ENCODE peak calls at places on chromosomes 3 and 15, in four cellular contexts. F is Peyer's patch, K is left ventricle myocardium inferior, G is Karpas-422. W is an unnamed sample. For H3K36me3, the result is how much of the 10 kb centered on the place peaks cover.

GRCh38 chr3:112116777-112117186 is 16.3 kb downstream of the GCSAM start:
- DNase-seq in F (no peak), K (peak), G (no peak), W (no peak)

GRCh38 chr3:115581347-115582135 is 41.8 kb upstream of the GAP43 start:
- DNase-seq in F (no peak), K (no peak), G (no peak), W (no peak)

GRCh38 chr3:152271465-152272035 is 2.8 kb downstream of the MBNL1 start:
- DNase-seq in F (no peak), K (no peak), G (peak), W (no peak)

GRCh38 chr3:184636774-184637316 is 75.0 kb downstream of the MAGEF1 start:
- DNase-seq in F (no peak), K (no peak), G (no peak), W (no peak)

GRCh38 chr3:72461787-72462186 is 386.5 kb downstream of the SHQ1 start:
- DNase-seq in F (no peak), K (peak), G (no peak), W (no peak)

GRCh38 chr15:73881539-73882320 is 8.4 kb downstream of the TBC1D21 start:
- DNase-seq in F (no peak), K (no peak), G (no peak), W (peak)

GRCh38 chr3:136432685-136433084 is 182.5 kb downstream of the PCCB start:
- DNase-seq in F (no peak), K (no peak), G (no peak), W (no peak)

GRCh38 chr15:81054236-81054635 is 53.5 kb downstream of the TLNRD1 start:
- DNase-seq in F (no peak), K (no peak), G (no peak), W (no peak)

GRCh38 chr3:55180936-55181535 is 253.2 kb upstream of the LRTM1 start:
- DNase-seq in F (no peak), K (no peak), G (peak), W (no peak)

GRCh38 chr3:108806316-108806715 is 16.3 kb upstream of the TRAT1 start:
- DNase-seq in F (no peak), K (no peak), G (no peak), W (no peak)

GRCh38 chr15:57769266-57769665 is 62.8 kb downstream of the POLR2M start:
- DNase-seq in F (no peak), K (peak), G (no peak), W (peak)

GRCh38 chr3:165983284-165983683 is 146.1 kb upstream of the BCHE start:
- DNase-seq in F (no peak), K (no peak), G (no peak), W (no peak)

GRCh38 chr3:71201939-71202338 is 381.6 kb downstream of the FOXP1 start:
- DNase-seq in F (peak), K (peak), G (no peak), W (peak)

GRCh38 chr15:76108021-76108723 is 48.4 kb downstream of the TMEM266 start:
- DNase-seq in F (no peak), K (peak), G (no peak), W (peak)

GRCh38 chr3:181637056-181637798 is 74.5 kb upstream of the SOX2 start:
- DNase-seq in F (no peak), K (no peak), G (no peak), W (no peak)

GRCh38 chr3:52847726-52848125 is 12.9 kb upstream of the MUSTN1 start:
- DNase-seq in F (no peak), K (no peak), G (no peak), W (no peak)

GRCh38 chr3:52847241-52847640 is 12.4 kb upstream of the MUSTN1 start:
- DNase-seq in F (no peak), K (no peak), G (no peak), W (no peak)

GRCh38 chr3:52849656-52850055 is 14.8 kb upstream of the MUSTN1 start:
- DNase-seq in F (no peak), K (no peak), G (no peak), W (no peak)

GRCh38 chr3:52846427-52846983 is 11.7 kb upstream of the MUSTN1 start:
- DNase-seq in F (no peak), K (no peak), G (no peak), W (no peak)

DNA sequence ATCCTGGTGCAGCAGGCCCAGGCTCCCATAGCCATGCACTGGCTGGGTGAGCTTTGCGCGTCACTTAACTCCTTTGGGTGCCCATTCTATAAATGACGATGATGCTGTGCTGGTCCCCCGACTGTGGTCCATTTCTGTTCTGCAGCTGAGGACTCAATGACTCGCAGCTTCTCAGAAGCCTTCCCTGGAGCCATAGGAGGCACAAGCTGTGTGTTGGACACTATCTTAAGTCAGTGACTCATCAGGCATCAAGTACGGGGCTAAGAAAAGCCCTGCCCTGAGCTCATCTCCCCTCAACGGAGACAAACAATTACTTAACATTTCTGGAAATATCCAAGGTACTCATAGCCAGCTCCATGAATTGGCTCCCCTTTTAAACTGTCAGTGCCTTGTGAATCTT is 13.8 kb upstream of the MUSTN1 start:
- DNase-seq in F (no peak), K (no peak), G (no peak), W (no peak)
- H3K36me3 ChIP-seq in F (under half), K (half or more), G (under half), W (under half)

GRCh38 chr3:149037684-149038083 is 46.3 kb downstream of the GYG1 start:
- DNase-seq in F (no peak), K (no peak), G (peak), W (no peak)

GRCh38 chr3:149042766-149043386 is 43.5 kb downstream of the HLTF start:
- DNase-seq in F (no peak), K (no peak), G (no peak), W (no peak)

DNA sequence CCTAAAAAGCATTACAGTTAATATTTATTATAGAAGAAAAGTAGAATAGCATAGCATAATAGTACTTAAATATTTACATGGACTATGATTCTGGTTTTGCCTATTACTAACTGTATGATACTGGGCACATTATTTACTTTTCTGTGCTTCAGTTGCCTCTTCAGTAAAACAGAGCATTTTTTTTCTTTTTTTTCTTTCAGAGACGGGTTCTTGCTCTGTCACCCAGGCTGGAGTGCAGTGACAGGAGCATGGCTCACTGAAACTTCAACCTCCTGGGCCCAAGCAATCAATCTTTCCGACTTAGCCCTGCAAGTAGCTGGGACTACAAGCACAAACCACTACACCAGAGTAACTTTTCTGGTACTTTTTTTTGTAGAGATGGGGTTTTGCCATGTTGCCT is 47.0 kb downstream of the GYG1 start:
- DNase-seq in F (no peak), K (no peak), G (no peak), W (no peak)
- H3K36me3 ChIP-seq in F (under half), K (half or more), G (half or more), W (under half)

DNA sequence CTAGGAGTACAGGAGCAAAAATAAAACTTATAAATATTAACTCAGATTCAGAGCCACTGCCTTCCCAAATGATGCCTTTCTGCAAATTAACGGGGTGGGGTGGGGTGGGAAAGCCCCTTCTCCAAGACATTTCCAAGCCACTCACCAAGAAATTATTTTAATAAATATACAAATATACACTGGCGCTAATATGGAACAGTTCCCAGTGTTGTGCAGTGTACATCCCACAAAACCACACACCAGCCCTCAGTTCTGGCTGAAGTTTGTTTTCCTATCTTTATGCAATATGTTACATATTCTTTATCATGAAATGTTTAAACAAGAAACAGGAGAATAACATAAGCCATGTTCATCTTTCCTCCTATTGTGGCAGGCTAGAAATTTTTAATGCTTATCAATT is 53.0 kb upstream of the GYG1 start:
- DNase-seq in F (no peak), K (no peak), G (no peak), W (no peak)
- H3K36me3 ChIP-seq in F (under half), K (under half), G (under half), W (under half)

GRCh38 chr3:154304116-154304786 is 20.0 kb downstream of the DHX36 start:
- DNase-seq in F (no peak), K (no peak), G (no peak), W (no peak)
- H3K36me3 ChIP-seq in F (half or more), K (half or more), G (half or more), W (half or more)

GRCh38 chr15:25770031-25770430 is 93.1 kb downstream of the ATP10A start:
- DNase-seq in F (no peak), K (no peak), G (no peak), W (no peak)

GRCh38 chr15:25774871-25775270 is 88.3 kb downstream of the ATP10A start:
- DNase-seq in F (no peak), K (no peak), G (no peak), W (no peak)

GRCh38 chr15:25773248-25773647 is 89.9 kb downstream of the ATP10A start:
- DNase-seq in F (no peak), K (no peak), G (no peak), W (no peak)

GRCh38 chr15:25770618-25771369 is 92.3 kb downstream of the ATP10A start:
- DNase-seq in F (no peak), K (no peak), G (no peak), W (no peak)

DNA sequence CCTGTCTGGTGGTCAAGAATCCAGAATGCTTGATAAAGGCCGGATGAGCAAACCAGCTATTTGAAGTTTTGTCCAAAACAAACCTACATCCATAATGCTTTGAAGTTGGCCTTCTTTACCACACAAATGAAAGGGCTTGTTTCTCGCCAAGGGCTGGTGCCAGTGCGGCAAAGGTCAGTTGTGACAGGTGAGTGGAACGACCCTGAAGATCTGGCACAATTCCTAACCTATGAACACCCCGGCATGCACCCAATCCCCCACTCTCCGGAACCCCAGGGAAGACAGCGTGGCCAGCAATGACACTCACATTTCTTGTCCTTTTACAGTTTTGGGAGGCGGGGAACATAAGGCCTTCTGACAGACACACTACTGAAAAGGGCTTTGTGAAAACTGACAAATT is 90.6 kb downstream of the ATP10A start:
- DNase-seq in F (no peak), K (no peak), G (no peak), W (no peak)
- H3K36me3 ChIP-seq in F (under half), K (under half), G (under half), W (under half)

GRCh38 chr15:22868495-22868894 is 30.0 kb downstream of the NIPA2 start:
- DNase-seq in F (no peak), K (no peak), G (no peak), W (no peak)
- H3K36me3 ChIP-seq in F (half or more), K (half or more), G (under half), W (under half)